ENCODE peak calls at places on chromosomes 16 and 17, in seven cellular contexts. One of them, this sample, is unnamed.

GRCh38 chr17:74452841-74453661 is 13.4 kb upstream of the CD300A start:
- DNase-seq in CD4-positive, alpha-beta T cell: no peak
- DNase-seq in AG04450: no peak
- DNase-seq in adrenal gland: no peak
- DNase-seq in CD8-positive, alpha-beta T cell: no peak
- DNase-seq in PC-3: no peak
- DNase-seq in PC-9: no peak
- DNase-seq in this sample: peak

GRCh38 chr17:20226814-20227482 is 217.8 kb downstream of the SPECC1 start:
- DNase-seq in CD4-positive, alpha-beta T cell: peak
- DNase-seq in AG04450: peak
- DNase-seq in adrenal gland: peak
- DNase-seq in CD8-positive, alpha-beta T cell: peak
- DNase-seq in PC-3: peak
- DNase-seq in PC-9: peak
- DNase-seq in this sample: peak

GRCh38 chr16:88747588-88748301 is 37.3 kb downstream of the PIEZO1 start:
- DNase-seq in CD4-positive, alpha-beta T cell: no peak
- DNase-seq in AG04450: no peak
- DNase-seq in adrenal gland: no peak
- DNase-seq in CD8-positive, alpha-beta T cell: no peak
- DNase-seq in PC-3: peak
- DNase-seq in PC-9: peak
- DNase-seq in this sample: no peak

GRCh38 chr16:1918312-1918889 is at the start of gene HS3ST6:
- DNase-seq in CD4-positive, alpha-beta T cell: no peak
- DNase-seq in AG04450: no peak
- DNase-seq in adrenal gland: no peak
- DNase-seq in CD8-positive, alpha-beta T cell: no peak
- DNase-seq in PC-3: no peak
- DNase-seq in PC-9: no peak
- DNase-seq in this sample: no peak

GRCh38 chr16:31273676-31274075 is 13.9 kb downstream of the ITGAM start:
- DNase-seq in CD4-positive, alpha-beta T cell: no peak
- DNase-seq in AG04450: no peak
- DNase-seq in adrenal gland: no peak
- DNase-seq in CD8-positive, alpha-beta T cell: no peak
- DNase-seq in PC-3: no peak
- DNase-seq in PC-9: no peak
- DNase-seq in this sample: no peak

GRCh38 chr16:53912155-53912554 is 208.2 kb downstream of the FTO start:
- DNase-seq in CD4-positive, alpha-beta T cell: no peak
- DNase-seq in AG04450: no peak
- DNase-seq in adrenal gland: no peak
- DNase-seq in CD8-positive, alpha-beta T cell: no peak
- DNase-seq in PC-3: no peak
- DNase-seq in PC-9: peak
- DNase-seq in this sample: no peak

GRCh38 chr17:74123350-74123749 is 80.1 kb upstream of the RPL38 start:
- DNase-seq in CD4-positive, alpha-beta T cell: no peak
- DNase-seq in AG04450: no peak
- DNase-seq in adrenal gland: no peak
- DNase-seq in CD8-positive, alpha-beta T cell: no peak
- DNase-seq in PC-3: peak
- DNase-seq in PC-9: no peak
- DNase-seq in this sample: no peak

GRCh38 chr17:30239089-30239462 is 3.6 kb upstream of the SLC6A4 start:
- DNase-seq in CD4-positive, alpha-beta T cell: no peak
- DNase-seq in AG04450: no peak
- DNase-seq in adrenal gland: peak
- DNase-seq in CD8-positive, alpha-beta T cell: peak
- DNase-seq in PC-3: no peak
- DNase-seq in PC-9: no peak
- DNase-seq in this sample: no peak

GRCh38 chr16:85216522-85217375 is 104.5 kb upstream of the CIBAR2 start:
- DNase-seq in CD4-positive, alpha-beta T cell: no peak
- DNase-seq in AG04450: no peak
- DNase-seq in adrenal gland: no peak
- DNase-seq in CD8-positive, alpha-beta T cell: no peak
- DNase-seq in PC-3: no peak
- DNase-seq in PC-9: no peak
- DNase-seq in this sample: no peak

GRCh38 chr16:4048481-4048880 is 67.8 kb downstream of the ADCY9 start:
- DNase-seq in CD4-positive, alpha-beta T cell: no peak
- DNase-seq in AG04450: no peak
- DNase-seq in adrenal gland: peak
- DNase-seq in CD8-positive, alpha-beta T cell: peak
- DNase-seq in PC-3: no peak
- DNase-seq in PC-9: no peak
- DNase-seq in this sample: no peak

GRCh38 chr17:17216776-17217175 is 10.6 kb upstream of the PLD6 start:
- DNase-seq in CD4-positive, alpha-beta T cell: no peak
- DNase-seq in AG04450: no peak
- DNase-seq in adrenal gland: no peak
- DNase-seq in CD8-positive, alpha-beta T cell: no peak
- DNase-seq in PC-3: no peak
- DNase-seq in PC-9: no peak
- DNase-seq in this sample: no peak

GRCh38 chr17:17215575-17215974 is 9.4 kb upstream of the PLD6 start:
- DNase-seq in CD4-positive, alpha-beta T cell: no peak
- DNase-seq in AG04450: no peak
- DNase-seq in adrenal gland: no peak
- DNase-seq in CD8-positive, alpha-beta T cell: no peak
- DNase-seq in PC-3: no peak
- DNase-seq in PC-9: no peak
- DNase-seq in this sample: no peak

GRCh38 chr17:17216236-17216635 is 10.1 kb upstream of the PLD6 start:
- DNase-seq in CD4-positive, alpha-beta T cell: no peak
- DNase-seq in AG04450: no peak
- DNase-seq in adrenal gland: no peak
- DNase-seq in CD8-positive, alpha-beta T cell: no peak
- DNase-seq in PC-3: no peak
- DNase-seq in PC-9: no peak
- DNase-seq in this sample: no peak

GRCh38 chr17:17213775-17214174 is 7.6 kb upstream of the PLD6 start:
- DNase-seq in CD4-positive, alpha-beta T cell: no peak
- DNase-seq in AG04450: no peak
- DNase-seq in adrenal gland: no peak
- DNase-seq in CD8-positive, alpha-beta T cell: no peak
- DNase-seq in PC-3: no peak
- DNase-seq in PC-9: no peak
- DNase-seq in this sample: no peak

GRCh38 chr17:17214646-17215436 is 8.7 kb upstream of the PLD6 start:
- DNase-seq in CD4-positive, alpha-beta T cell: no peak
- DNase-seq in AG04450: no peak
- DNase-seq in adrenal gland: no peak
- DNase-seq in CD8-positive, alpha-beta T cell: no peak
- DNase-seq in PC-3: no peak
- DNase-seq in PC-9: no peak
- DNase-seq in this sample: no peak
- H3K27ac ChIP-seq in CD4-positive, alpha-beta T cell: no peak
- H3K27ac ChIP-seq in AG04450: no peak
- H3K27ac ChIP-seq in adrenal gland: no peak
- H3K27ac ChIP-seq in CD8-positive, alpha-beta T cell: no peak
- H3K27ac ChIP-seq in PC-3: no peak
- H3K27ac ChIP-seq in PC-9: no peak
- H3K27ac ChIP-seq in this sample: no peak

GRCh38 chr17:48322060-48322459 is 108.0 kb downstream of the SKAP1 start:
- DNase-seq in CD4-positive, alpha-beta T cell: no peak
- DNase-seq in AG04450: no peak
- DNase-seq in adrenal gland: no peak
- DNase-seq in CD8-positive, alpha-beta T cell: no peak
- DNase-seq in PC-3: peak
- DNase-seq in PC-9: no peak
- DNase-seq in this sample: no peak
- TF ChIP-seq CTCF in CD4-positive, alpha-beta T cell: no peak
- TF ChIP-seq CTCF in AG04450: peak
- TF ChIP-seq CTCF in adrenal gland: no peak
- TF ChIP-seq CTCF in CD8-positive, alpha-beta T cell: no peak
- TF ChIP-seq CTCF in PC-3: peak
- TF ChIP-seq CTCF in PC-9: peak
- TF ChIP-seq CTCF in this sample: no peak

GRCh38 chr16:68762996-68763756 is 26.1 kb downstream of the CDH1 start:
- DNase-seq in CD4-positive, alpha-beta T cell: no peak
- DNase-seq in AG04450: no peak
- DNase-seq in adrenal gland: no peak
- DNase-seq in CD8-positive, alpha-beta T cell: no peak
- DNase-seq in PC-3: no peak
- DNase-seq in PC-9: no peak
- DNase-seq in this sample: no peak
- H3K27ac ChIP-seq in CD4-positive, alpha-beta T cell: no peak
- H3K27ac ChIP-seq in AG04450: no peak
- H3K27ac ChIP-seq in adrenal gland: no peak
- H3K27ac ChIP-seq in CD8-positive, alpha-beta T cell: no peak
- H3K27ac ChIP-seq in PC-3: no peak
- H3K27ac ChIP-seq in PC-9: no peak
- H3K27ac ChIP-seq in this sample: no peak

GRCh38 chr16:47519543-47519942 is 58.4 kb downstream of the PHKB start:
- DNase-seq in CD4-positive, alpha-beta T cell: no peak
- DNase-seq in AG04450: no peak
- DNase-seq in adrenal gland: no peak
- DNase-seq in CD8-positive, alpha-beta T cell: no peak
- DNase-seq in PC-3: no peak
- DNase-seq in PC-9: no peak
- DNase-seq in this sample: no peak
- TF ChIP-seq CTCF in CD4-positive, alpha-beta T cell: no peak
- TF ChIP-seq CTCF in AG04450: no peak
- TF ChIP-seq CTCF in adrenal gland: no peak
- TF ChIP-seq CTCF in CD8-positive, alpha-beta T cell: no peak
- TF ChIP-seq CTCF in PC-3: no peak
- TF ChIP-seq CTCF in PC-9: no peak
- TF ChIP-seq CTCF in this sample: no peak

GRCh38 chr17:40950176-40950575 is 12.7 kb upstream of the KRT23 start:
- DNase-seq in CD4-positive, alpha-beta T cell: no peak
- DNase-seq in AG04450: no peak
- DNase-seq in adrenal gland: no peak
- DNase-seq in CD8-positive, alpha-beta T cell: no peak
- DNase-seq in PC-3: no peak
- DNase-seq in PC-9: no peak
- DNase-seq in this sample: no peak

GRCh38 chr17:40952675-40953074 is 14.1 kb downstream of the KRT39 start:
- DNase-seq in CD4-positive, alpha-beta T cell: no peak
- DNase-seq in AG04450: peak
- DNase-seq in adrenal gland: no peak
- DNase-seq in CD8-positive, alpha-beta T cell: no peak
- DNase-seq in PC-3: peak
- DNase-seq in PC-9: peak
- DNase-seq in this sample: no peak

GRCh38 chr17:40953876-40954275 is 12.9 kb downstream of the KRT39 start:
- DNase-seq in CD4-positive, alpha-beta T cell: no peak
- DNase-seq in AG04450: peak
- DNase-seq in adrenal gland: no peak
- DNase-seq in CD8-positive, alpha-beta T cell: no peak
- DNase-seq in PC-3: peak
- DNase-seq in PC-9: peak
- DNase-seq in this sample: no peak

GRCh38 chr17:40951011-40951622 is 13.7 kb upstream of the KRT23 start:
- DNase-seq in CD4-positive, alpha-beta T cell: no peak
- DNase-seq in AG04450: no peak
- DNase-seq in adrenal gland: no peak
- DNase-seq in CD8-positive, alpha-beta T cell: no peak
- DNase-seq in PC-3: peak
- DNase-seq in PC-9: no peak
- DNase-seq in this sample: no peak

GRCh38 chr17:40952169-40952568 is 14.6 kb downstream of the KRT39 start:
- DNase-seq in CD4-positive, alpha-beta T cell: no peak
- DNase-seq in AG04450: no peak
- DNase-seq in adrenal gland: no peak
- DNase-seq in CD8-positive, alpha-beta T cell: no peak
- DNase-seq in PC-3: no peak
- DNase-seq in PC-9: no peak
- DNase-seq in this sample: no peak
- H3K27ac ChIP-seq in CD4-positive, alpha-beta T cell: no peak
- H3K27ac ChIP-seq in AG04450: peak
- H3K27ac ChIP-seq in adrenal gland: no peak
- H3K27ac ChIP-seq in CD8-positive, alpha-beta T cell: no peak
- H3K27ac ChIP-seq in PC-3: peak
- H3K27ac ChIP-seq in PC-9: peak
- H3K27ac ChIP-seq in this sample: peak

GRCh38 chr16:61432421-61432820 is 603.8 kb downstream of the CDH8 start:
- DNase-seq in CD4-positive, alpha-beta T cell: no peak
- DNase-seq in AG04450: no peak
- DNase-seq in adrenal gland: no peak
- DNase-seq in CD8-positive, alpha-beta T cell: no peak
- DNase-seq in PC-3: peak
- DNase-seq in PC-9: no peak
- DNase-seq in this sample: no peak
- TF ChIP-seq CTCF in CD4-positive, alpha-beta T cell: no peak
- TF ChIP-seq CTCF in AG04450: no peak
- TF ChIP-seq CTCF in adrenal gland: no peak
- TF ChIP-seq CTCF in CD8-positive, alpha-beta T cell: no peak
- TF ChIP-seq CTCF in PC-3: peak
- TF ChIP-seq CTCF in PC-9: no peak
- TF ChIP-seq CTCF in this sample: no peak

GRCh38 chr16:71889147-71889546 is 5.2 kb upstream of the ZNF821 start:
- DNase-seq in CD4-positive, alpha-beta T cell: no peak
- DNase-seq in AG04450: no peak
- DNase-seq in adrenal gland: no peak
- DNase-seq in CD8-positive, alpha-beta T cell: no peak
- DNase-seq in PC-3: no peak
- DNase-seq in PC-9: no peak
- DNase-seq in this sample: no peak
- H3K27ac ChIP-seq in CD4-positive, alpha-beta T cell: no peak
- H3K27ac ChIP-seq in AG04450: no peak
- H3K27ac ChIP-seq in adrenal gland: no peak
- H3K27ac ChIP-seq in CD8-positive, alpha-beta T cell: no peak
- H3K27ac ChIP-seq in PC-3: no peak
- H3K27ac ChIP-seq in PC-9: no peak
- H3K27ac ChIP-seq in this sample: no peak

GRCh38 chr16:55261301-55261700 is 62.7 kb upstream of the IRX6 start:
- DNase-seq in CD4-positive, alpha-beta T cell: no peak
- DNase-seq in AG04450: no peak
- DNase-seq in adrenal gland: no peak
- DNase-seq in CD8-positive, alpha-beta T cell: no peak
- DNase-seq in PC-3: no peak
- DNase-seq in PC-9: no peak
- DNase-seq in this sample: no peak

GRCh38 chr16:55256412-55257016 is 67.5 kb upstream of the IRX6 start:
- DNase-seq in CD4-positive, alpha-beta T cell: no peak
- DNase-seq in AG04450: no peak
- DNase-seq in adrenal gland: no peak
- DNase-seq in CD8-positive, alpha-beta T cell: no peak
- DNase-seq in PC-3: no peak
- DNase-seq in PC-9: no peak
- DNase-seq in this sample: no peak

GRCh38 chr16:55255890-55256289 is 68.1 kb upstream of the IRX6 start:
- DNase-seq in CD4-positive, alpha-beta T cell: no peak
- DNase-seq in AG04450: no peak
- DNase-seq in adrenal gland: no peak
- DNase-seq in CD8-positive, alpha-beta T cell: no peak
- DNase-seq in PC-3: no peak
- DNase-seq in PC-9: no peak
- DNase-seq in this sample: no peak

GRCh38 chr16:55253987-55254386 is 70.0 kb upstream of the IRX6 start:
- DNase-seq in CD4-positive, alpha-beta T cell: no peak
- DNase-seq in AG04450: no peak
- DNase-seq in adrenal gland: no peak
- DNase-seq in CD8-positive, alpha-beta T cell: no peak
- DNase-seq in PC-3: no peak
- DNase-seq in PC-9: no peak
- DNase-seq in this sample: no peak

GRCh38 chr16:55257971-55258613 is 65.9 kb upstream of the IRX6 start:
- DNase-seq in CD4-positive, alpha-beta T cell: peak
- DNase-seq in AG04450: no peak
- DNase-seq in adrenal gland: peak
- DNase-seq in CD8-positive, alpha-beta T cell: no peak
- DNase-seq in PC-3: peak
- DNase-seq in PC-9: no peak
- DNase-seq in this sample: peak
- TF ChIP-seq CTCF in CD4-positive, alpha-beta T cell: no peak
- TF ChIP-seq CTCF in AG04450: peak
- TF ChIP-seq CTCF in adrenal gland: peak
- TF ChIP-seq CTCF in CD8-positive, alpha-beta T cell: no peak
- TF ChIP-seq CTCF in PC-3: peak
- TF ChIP-seq CTCF in PC-9: peak
- TF ChIP-seq CTCF in this sample: peak

This sample was measured in pancreas.